ENCODE peak calls at places on chromosomes 3 and 15, in seven cellular contexts. One of them, this sample, is unnamed.
A peak's percentile ranks its signal among the peaks of the same experiment; 100 is the strongest.

GRCh38 chr15:96462768-96463167 is 132.3 kb downstream of the NR2F2 start:
- DNase-seq in nephron progenitor cell: no peak
- DNase-seq in fibroblast of mammary gland: peak; percentile 9
- DNase-seq in A673: no peak
- DNase-seq in neural crest cell: no peak
- DNase-seq in HT1080: no peak
- DNase-seq in HuH-7: no peak
- DNase-seq in this sample: no peak

GRCh38 chr3:196177567-196177966 is 33.6 kb downstream of the ZDHHC19 start:
- DNase-seq in HuH-7: no peak
- DNase-seq in neural crest cell: no peak
- DNase-seq in A673: no peak
- DNase-seq in HT1080: no peak
- DNase-seq in nephron progenitor cell: no peak
- DNase-seq in fibroblast of mammary gland: no peak
- DNase-seq in this sample: no peak

GRCh38 chr3:146187334-146187950 is 26.5 kb upstream of the PLOD2 start:
- DNase-seq in neural crest cell: peak; percentile 18
- DNase-seq in HuH-7: no peak
- DNase-seq in nephron progenitor cell: peak; percentile 10
- DNase-seq in fibroblast of mammary gland: peak; percentile 63
- DNase-seq in HT1080: peak; percentile 54
- DNase-seq in A673: peak; percentile 54
- DNase-seq in this sample: no peak

GRCh38 chr3:97687734-97688133 is 76.8 kb upstream of the ARL6 start:
- DNase-seq in fibroblast of mammary gland: no peak
- DNase-seq in HuH-7: no peak
- DNase-seq in A673: no peak
- DNase-seq in HT1080: no peak
- DNase-seq in neural crest cell: no peak
- DNase-seq in nephron progenitor cell: peak; percentile 2
- DNase-seq in this sample: no peak

GRCh38 chr3:9623148-9623547 is 26.2 kb upstream of the MTMR14 start:
- DNase-seq in HT1080: peak; percentile 22
- DNase-seq in fibroblast of mammary gland: peak; percentile 12
- DNase-seq in HuH-7: no peak
- DNase-seq in nephron progenitor cell: no peak
- DNase-seq in A673: no peak
- DNase-seq in neural crest cell: no peak
- DNase-seq in this sample: no peak

GRCh38 chr3:123169492-123169929 is 32.2 kb upstream of the SEC22A start:
- DNase-seq in A673: no peak
- DNase-seq in HT1080: no peak
- DNase-seq in HuH-7: no peak
- DNase-seq in fibroblast of mammary gland: no peak
- DNase-seq in neural crest cell: no peak
- DNase-seq in nephron progenitor cell: no peak
- DNase-seq in this sample: no peak

GRCh38 chr3:132730891-132731580 is 8.8 kb upstream of the NPHP3 start:
- DNase-seq in A673: peak; percentile 61
- DNase-seq in neural crest cell: no peak
- DNase-seq in nephron progenitor cell: no peak
- DNase-seq in fibroblast of mammary gland: peak; percentile 63
- DNase-seq in HuH-7: peak; percentile 18
- DNase-seq in HT1080: peak; percentile 28
- DNase-seq in this sample: no peak

GRCh38 chr15:20356444-20357138 is 185.0 kb downstream of the GOLGA6L6 start:
- DNase-seq in HuH-7: peak; percentile 72
- DNase-seq in HT1080: peak; percentile 48
- DNase-seq in A673: peak; percentile 59
- DNase-seq in nephron progenitor cell: no peak
- DNase-seq in fibroblast of mammary gland: peak; percentile 19
- DNase-seq in neural crest cell: no peak
- DNase-seq in this sample: no peak

GRCh38 chr15:66613743-66614142 is 47.9 kb upstream of the LCTL start:
- DNase-seq in HT1080: no peak
- DNase-seq in fibroblast of mammary gland: no peak
- DNase-seq in A673: no peak
- DNase-seq in nephron progenitor cell: no peak
- DNase-seq in HuH-7: no peak
- DNase-seq in neural crest cell: no peak
- DNase-seq in this sample: no peak

GRCh38 chr3:123872621-123873020 is 11.5 kb downstream of the MYLK start:
- DNase-seq in nephron progenitor cell: no peak
- DNase-seq in fibroblast of mammary gland: no peak
- DNase-seq in A673: no peak
- DNase-seq in HuH-7: no peak
- DNase-seq in HT1080: no peak
- DNase-seq in neural crest cell: no peak
- DNase-seq in this sample: no peak

GRCh38 chr15:80931191-80931590 is 58.4 kb downstream of the MESD start:
- DNase-seq in HT1080: no peak
- DNase-seq in neural crest cell: no peak
- DNase-seq in fibroblast of mammary gland: no peak
- DNase-seq in A673: no peak
- DNase-seq in HuH-7: no peak
- DNase-seq in nephron progenitor cell: no peak
- DNase-seq in this sample: no peak

GRCh38 chr15:40032125-40032839 is 6.7 kb downstream of the SRP14 start:
- DNase-seq in HuH-7: no peak
- DNase-seq in fibroblast of mammary gland: no peak
- DNase-seq in A673: no peak
- DNase-seq in nephron progenitor cell: no peak
- DNase-seq in HT1080: no peak
- DNase-seq in neural crest cell: no peak
- DNase-seq in this sample: no peak

GRCh38 chr3:169554606-169555005 is 108.9 kb downstream of the MECOM start:
- DNase-seq in HT1080: no peak
- DNase-seq in HuH-7: no peak
- DNase-seq in fibroblast of mammary gland: no peak
- DNase-seq in neural crest cell: no peak
- DNase-seq in A673: no peak
- DNase-seq in nephron progenitor cell: no peak
- DNase-seq in this sample: no peak

GRCh38 chr15:52795464-52796227 is 5.5 kb upstream of the ONECUT1 start:
- DNase-seq in nephron progenitor cell: no peak
- DNase-seq in HT1080: no peak
- DNase-seq in neural crest cell: no peak
- DNase-seq in HuH-7: no peak
- DNase-seq in fibroblast of mammary gland: no peak
- DNase-seq in A673: no peak
- DNase-seq in this sample: no peak

GRCh38 chr3:98172621-98173020 is 6.1 kb downstream of the OR5H15 start:
- DNase-seq in nephron progenitor cell: no peak
- DNase-seq in A673: peak; percentile 2
- DNase-seq in HT1080: peak; percentile 27
- DNase-seq in fibroblast of mammary gland: no peak
- DNase-seq in neural crest cell: no peak
- DNase-seq in HuH-7: no peak
- DNase-seq in this sample: no peak

GRCh38 chr3:40800343-40800742 is 275.6 kb downstream of the ZNF621 start:
- DNase-seq in A673: no peak
- DNase-seq in fibroblast of mammary gland: peak; percentile 97
- DNase-seq in nephron progenitor cell: no peak
- DNase-seq in HuH-7: peak; percentile 46
- DNase-seq in HT1080: peak; percentile 99
- DNase-seq in neural crest cell: no peak
- DNase-seq in this sample: no peak

GRCh38 chr3:185934726-185935464 is 2.9 kb downstream of the TRA2B start:
- DNase-seq in A673: no peak
- DNase-seq in HT1080: peak; percentile 43
- DNase-seq in HuH-7: no peak
- DNase-seq in nephron progenitor cell: no peak
- DNase-seq in neural crest cell: no peak
- DNase-seq in fibroblast of mammary gland: peak; percentile 56
- DNase-seq in this sample: no peak

GRCh38 chr15:89114974-89115373 is 26.7 kb downstream of the ABHD2 start:
- DNase-seq in neural crest cell: no peak
- DNase-seq in fibroblast of mammary gland: peak; percentile 63
- DNase-seq in A673: no peak
- DNase-seq in HuH-7: no peak
- DNase-seq in HT1080: no peak
- DNase-seq in nephron progenitor cell: no peak
- DNase-seq in this sample: no peak

GRCh38 chr3:113103588-113103987 is 107.8 kb upstream of the BOC start:
- DNase-seq in A673: no peak
- DNase-seq in fibroblast of mammary gland: no peak
- DNase-seq in HT1080: no peak
- DNase-seq in neural crest cell: no peak
- DNase-seq in nephron progenitor cell: no peak
- DNase-seq in HuH-7: no peak
- DNase-seq in this sample: no peak

GRCh38 chr3:152459572-152459971 is 190.8 kb downstream of the MBNL1 start:
- DNase-seq in HT1080: no peak
- DNase-seq in A673: no peak
- DNase-seq in neural crest cell: no peak
- DNase-seq in HuH-7: no peak
- DNase-seq in nephron progenitor cell: no peak
- DNase-seq in fibroblast of mammary gland: no peak
- DNase-seq in this sample: no peak

GRCh38 chr3:32646761-32647160 is 38.2 kb upstream of the CNOT10 start:
- DNase-seq in HuH-7: no peak
- DNase-seq in neural crest cell: no peak
- DNase-seq in fibroblast of mammary gland: peak; percentile 3
- DNase-seq in A673: peak; percentile 12
- DNase-seq in nephron progenitor cell: no peak
- DNase-seq in HT1080: no peak
- DNase-seq in this sample: no peak

GRCh38 chr15:75309711-75310110 is 26.2 kb upstream of the COMMD4 start:
- DNase-seq in HuH-7: no peak
- DNase-seq in HT1080: no peak
- DNase-seq in neural crest cell: no peak
- DNase-seq in nephron progenitor cell: no peak
- DNase-seq in A673: no peak
- DNase-seq in fibroblast of mammary gland: peak; percentile 12
- DNase-seq in this sample: no peak

GRCh38 chr3:94173667-94174434 is 111.0 kb downstream of the NSUN3 start:
- DNase-seq in HuH-7: no peak
- DNase-seq in fibroblast of mammary gland: no peak
- DNase-seq in neural crest cell: no peak
- DNase-seq in HT1080: peak; percentile 36
- DNase-seq in nephron progenitor cell: no peak
- DNase-seq in A673: peak; percentile 64
- DNase-seq in this sample: no peak

GRCh38 chr15:101193063-101193712 is 58.7 kb downstream of the CHSY1 start:
- DNase-seq in nephron progenitor cell: no peak
- DNase-seq in HT1080: no peak
- DNase-seq in HuH-7: no peak
- DNase-seq in neural crest cell: no peak
- DNase-seq in fibroblast of mammary gland: peak; percentile 90
- DNase-seq in A673: no peak
- DNase-seq in this sample: no peak

GRCh38 chr15:62570405-62570783 is 405.3 kb upstream of the C2CD4B start:
- DNase-seq in A673: no peak
- DNase-seq in nephron progenitor cell: no peak
- DNase-seq in HuH-7: no peak
- DNase-seq in fibroblast of mammary gland: no peak
- DNase-seq in neural crest cell: no peak
- DNase-seq in HT1080: no peak
- DNase-seq in this sample: no peak

GRCh38 chr3:110933786-110934415 is 137.7 kb upstream of the NECTIN3 start:
- DNase-seq in HuH-7: no peak
- DNase-seq in neural crest cell: no peak
- DNase-seq in HT1080: no peak
- DNase-seq in nephron progenitor cell: no peak
- DNase-seq in A673: no peak
- DNase-seq in fibroblast of mammary gland: peak; percentile 65
- DNase-seq in this sample: no peak

GRCh38 chr15:46316024-46316423 is 681.2 kb downstream of the SQOR start:
- DNase-seq in fibroblast of mammary gland: no peak
- DNase-seq in nephron progenitor cell: no peak
- DNase-seq in neural crest cell: no peak
- DNase-seq in A673: no peak
- DNase-seq in HuH-7: no peak
- DNase-seq in HT1080: no peak
- DNase-seq in this sample: no peak

GRCh38 chr3:127820871-127821853 is 1.2 kb downstream of the MGLL start:
- DNase-seq in fibroblast of mammary gland: peak; percentile 37
- DNase-seq in nephron progenitor cell: no peak
- DNase-seq in HT1080: peak; percentile 37
- DNase-seq in neural crest cell: no peak
- DNase-seq in A673: no peak
- DNase-seq in HuH-7: no peak
- DNase-seq in this sample: no peak

GRCh38 chr3:49769516-49769915 is 16.8 kb downstream of the IP6K1 start:
- DNase-seq in A673: no peak
- DNase-seq in fibroblast of mammary gland: peak; percentile 41
- DNase-seq in HuH-7: no peak
- DNase-seq in neural crest cell: no peak
- DNase-seq in nephron progenitor cell: no peak
- DNase-seq in HT1080: no peak
- DNase-seq in this sample: no peak

This sample was measured in GM12864.